ENCODE peak calls at places on chromosome 20, in seven cellular contexts. X, W, O, D, U, F and J are unnamed samples.

GRCh38 chr20:25259358-25259757 is 11.5 kb downstream of the PYGB start:
- DNase-seq in X (no peak), W (no peak), O (no peak), D (no peak), U (no peak), F (no peak), J (no peak)

GRCh38 chr20:21019468-21019830 is 86.7 kb downstream of the LINC00237 start:
- DNase-seq in X (no peak), W (no peak), O (no peak), D (no peak), U (no peak), F (no peak), J (no peak)

GRCh38 chr20:25037288-25038102 is 20.4 kb downstream of the ACSS1 start:
- DNase-seq in X (no peak), W (no peak), O (no peak), D (no peak), U (peak), F (no peak), J (no peak)

GRCh38 chr20:37992802-37993538 is 40.3 kb downstream of the TTI1 start:
- DNase-seq in X (peak), W (no peak), O (peak), D (peak), U (no peak), F (no peak), J (peak)

GRCh38 chr20:34037121-34037520 is 43.4 kb downstream of the RALY start:
- DNase-seq in X (no peak), W (no peak), O (peak), D (peak), U (no peak), F (no peak), J (peak)

GRCh38 chr20:36493013-36493800 is 48.1 kb upstream of the MYL9 start:
- DNase-seq in X (no peak), W (peak), O (no peak), D (no peak), U (no peak), F (peak), J (no peak)

GRCh38 chr20:1667510-1668085 is 10.0 kb upstream of the SIRPG start:
- DNase-seq in X (no peak), W (no peak), O (no peak), D (no peak), U (no peak), F (no peak), J (no peak)

GRCh38 chr20:32742322-32743236 is 688 bp downstream of the COMMD7 start:
- DNase-seq in X (no peak), W (no peak), O (peak), D (no peak), U (no peak), F (no peak), J (no peak)

GRCh38 chr20:50663095-50663821 is 28.1 kb downstream of the RIPOR3 start:
- DNase-seq in X (no peak), W (no peak), O (no peak), D (no peak), U (no peak), F (no peak), J (no peak)

GRCh38 chr20:62921119-62921687 is 5.1 kb downstream of the DIDO1 start:
- DNase-seq in X (peak), W (no peak), O (no peak), D (peak), U (no peak), F (no peak), J (peak)

GRCh38 chr20:47964174-47964573 is 178.9 kb upstream of the SULF2 start:
- DNase-seq in X (no peak), W (no peak), O (no peak), D (no peak), U (no peak), F (no peak), J (no peak)

GRCh38 chr20:63102720-63103375 is 96.1 kb upstream of the BHLHE23 start:
- DNase-seq in X (peak), W (no peak), O (peak), D (peak), U (peak), F (no peak), J (peak)

GRCh38 chr20:34316191-34316814 is 13.1 kb upstream of the AHCY start:
- DNase-seq in X (peak), W (no peak), O (no peak), D (no peak), U (no peak), F (no peak), J (peak)

GRCh38 chr20:36754656-36755222 is 8.8 kb upstream of the NDRG3 start:
- DNase-seq in X (peak), W (peak), O (peak), D (peak), U (no peak), F (no peak), J (peak)

GRCh38 chr20:56202493-56203077 is 45.9 kb upstream of the MC3R start:
- DNase-seq in X (peak), W (peak), O (no peak), D (no peak), U (no peak), F (no peak), J (peak)

GRCh38 chr20:11995750-11996567 is 78.3 kb downstream of the BTBD3 start:
- DNase-seq in X (no peak), W (peak), O (no peak), D (no peak), U (no peak), F (no peak), J (no peak)

GRCh38 chr20:760751-761417 is 7.4 kb downstream of the SLC52A3 start:
- DNase-seq in X (peak), W (no peak), O (peak), D (peak), U (no peak), F (peak), J (peak)

GRCh38 chr20:39960522-39961420 is 728.3 kb downstream of the MAFB start:
- DNase-seq in X (no peak), W (peak), O (no peak), D (no peak), U (peak), F (no peak), J (no peak)

GRCh38 chr20:53581444-53582311 is 12.0 kb downstream of the ZNF217 start:
- DNase-seq in X (no peak), W (no peak), O (no peak), D (peak), U (no peak), F (no peak), J (no peak)

GRCh38 chr20:63520939-63521601 is 505 bp downstream of the PPDPF start:
- DNase-seq in X (peak), W (peak), O (peak), D (peak), U (peak), F (no peak), J (peak)

GRCh38 chr20:52923123-52923543 is 49.0 kb upstream of the TSHZ2 start:
- DNase-seq in X (peak), W (peak), O (no peak), D (no peak), U (no peak), F (no peak), J (peak)

GRCh38 chr20:54086444-54087134 is 16.2 kb upstream of the BCAS1 start:
- DNase-seq in X (peak), W (no peak), O (no peak), D (no peak), U (no peak), F (no peak), J (peak)

GRCh38 chr20:6074145-6074561 is 20.3 kb upstream of the LRRN4 start:
- DNase-seq in X (no peak), W (no peak), O (peak), D (peak), U (peak), F (no peak), J (peak)

GRCh38 chr20:17545127-17545526 is 13.9 kb upstream of the BFSP1 start:
- DNase-seq in X (no peak), W (no peak), O (no peak), D (no peak), U (no peak), F (no peak), J (no peak)

GRCh38 chr20:17854307-17854903 is 114.2 kb downstream of the SNX5 start:
- DNase-seq in X (peak), W (peak), O (no peak), D (no peak), U (no peak), F (no peak), J (peak)

GRCh38 chr20:400451-401275 is 7.4 kb upstream of the RBCK1 start:
- DNase-seq in X (no peak), W (peak), O (no peak), D (no peak), U (no peak), F (no peak), J (no peak)

GRCh38 chr20:33686008-33686983 is at the start of gene E2F1:
- DNase-seq in X (peak), W (peak), O (peak), D (peak), U (peak), F (no peak), J (peak)

GRCh38 chr20:49583669-49584417 is 15.9 kb upstream of the PTGIS start:
- DNase-seq in X (peak), W (no peak), O (no peak), D (no peak), U (no peak), F (no peak), J (peak)

GRCh38 chr20:63315982-63316491 is 23.1 kb downstream of the COL20A1 start:
- DNase-seq in X (no peak), W (no peak), O (no peak), D (no peak), U (no peak), F (no peak), J (no peak)

GRCh38 chr20:53751394-53752368 is 158.0 kb upstream of the ZNF217 start:
- DNase-seq in X (no peak), W (no peak), O (no peak), D (peak), U (peak), F (no peak), J (no peak)

GRCh38 chr20:24838551-24839530 is 110.2 kb upstream of the CST7 start:
- DNase-seq in X (no peak), W (no peak), O (no peak), D (no peak), U (no peak), F (no peak), J (no peak)

GRCh38 chr20:9281770-9282169 is 212.9 kb downstream of the PLCB4 start:
- DNase-seq in X (no peak), W (no peak), O (no peak), D (no peak), U (no peak), F (no peak), J (no peak)

GRCh38 chr20:58618694-58619540 is 32.2 kb upstream of the STX16 start:
- DNase-seq in X (peak), W (no peak), O (no peak), D (no peak), U (no peak), F (peak), J (peak)

GRCh38 chr20:6492396-6493055 is 275.0 kb upstream of the BMP2 start:
- DNase-seq in X (peak), W (no peak), O (no peak), D (no peak), U (no peak), F (no peak), J (peak)

GRCh38 chr20:50759678-50760077 is 28.3 kb downstream of the PARD6B start:
- DNase-seq in X (no peak), W (no peak), O (no peak), D (no peak), U (no peak), F (no peak), J (no peak)

GRCh38 chr20:23161244-23161875 is 75.2 kb upstream of the CD93 start:
- DNase-seq in X (no peak), W (no peak), O (no peak), D (no peak), U (no peak), F (no peak), J (no peak)

GRCh38 chr20:63082308-63082938 is 75.7 kb upstream of the BHLHE23 start:
- DNase-seq in X (peak), W (no peak), O (peak), D (peak), U (no peak), F (no peak), J (peak)

GRCh38 chr20:19284400-19285178 is 72.1 kb downstream of the SLC24A3 start:
- DNase-seq in X (no peak), W (no peak), O (no peak), D (no peak), U (no peak), F (no peak), J (no peak)

GRCh38 chr20:44720994-44721784 is 6.0 kb downstream of the CCN5 start:
- DNase-seq in X (peak), W (no peak), O (no peak), D (no peak), U (peak), F (no peak), J (peak)